ENCODE peak calls at places on chromosome 17, in six cellular contexts. Z is HT1080, S is colonic mucosa, C is AG04449, K is foreskin fibroblast, W is Daoy. A is an unnamed sample.

GRCh38 chr17:81029859-81030258 is 5.1 kb upstream of the BAIAP2 start:
- DNase-seq in Z (no peak), S (no peak), W (no peak), K (no peak), C (no peak), A (no peak)

GRCh38 chr17:2179615-2180295 is 123.8 kb downstream of the SMG6 start:
- DNase-seq in W (peak; percentile 87), C (no peak), K (peak; percentile 96), Z (peak; percentile 40), S (peak; percentile 78), A (peak; percentile 76)

GRCh38 chr17:57723427-57724037 is 21.6 kb downstream of the CCDC182 start:
- DNase-seq in S (no peak), Z (peak; percentile 7), C (no peak), K (no peak), W (no peak), A (no peak)

GRCh38 chr17:75664099-75664549 is 2.8 kb downstream of the RECQL5 start:
- DNase-seq in Z (no peak), S (no peak), W (no peak), C (no peak), K (no peak), A (no peak)

GRCh38 chr17:50175035-50175788 is 9.4 kb downstream of the SGCA start:
- DNase-seq in S (no peak), Z (no peak), K (no peak), W (peak; percentile 73), C (no peak), A (no peak)

GRCh38 chr17:38915639-38915995 is 9.8 kb upstream of the LASP1NB start:
- DNase-seq in C (no peak), K (no peak), Z (no peak), W (no peak), S (no peak), A (no peak)

GRCh38 chr17:50955667-50956120 is 89.5 kb upstream of the TOB1 start:
- DNase-seq in Z (no peak), C (no peak), W (no peak), S (no peak), K (no peak), A (no peak)

GRCh38 chr17:74430706-74431567 is 951 bp upstream of the GPRC5C start:
- DNase-seq in K (peak; percentile 3), Z (peak; percentile 23), W (peak; percentile 97), S (peak; percentile 91), C (no peak), A (peak; percentile 86)

GRCh38 chr17:512311-512710 is 159.7 kb upstream of the RPH3AL start:
- DNase-seq in C (no peak), K (no peak), S (no peak), W (no peak), Z (no peak), A (no peak)

GRCh38 chr17:81567191-81567590 is 15.0 kb upstream of the FAAP100 start:
- DNase-seq in K (no peak), C (no peak), W (no peak), S (no peak), Z (no peak), A (no peak)

GRCh38 chr17:82475458-82475857 is 16.9 kb downstream of the NARF start:
- DNase-seq in K (no peak), S (no peak), W (no peak), C (no peak), Z (no peak), A (no peak)

GRCh38 chr17:57370051-57370581 is 113.8 kb downstream of the MSI2 start:
- DNase-seq in K (peak; percentile 38), W (peak; percentile 6), C (peak; percentile 49), S (no peak), Z (no peak), A (no peak)

GRCh38 chr17:48722924-48723554 is at the start of gene PRAC2:
- DNase-seq in C (no peak), W (no peak), Z (no peak), S (peak; percentile 85), K (no peak), A (peak; percentile 70)

GRCh38 chr17:2143332-2143731 is 88.4 kb downstream of the HIC1 start:
- DNase-seq in C (no peak), S (no peak), Z (no peak), W (no peak), K (no peak), A (no peak)

GRCh38 chr17:4035081-4035680 is 70.9 kb upstream of the ATP2A3 start:
- DNase-seq in W (no peak), C (no peak), S (no peak), K (no peak), Z (no peak), A (no peak)

GRCh38 chr17:69524854-69525253 is 110.4 kb downstream of the MAP2K6 start:
- DNase-seq in C (no peak), W (no peak), Z (no peak), K (no peak), S (no peak), A (no peak)

GRCh38 chr17:17127730-17128291 is 78.3 kb downstream of the PLD6 start:
- DNase-seq in W (no peak), C (no peak), S (no peak), Z (no peak), K (peak; percentile 23), A (no peak)

GRCh38 chr17:56595831-56596740 is 2.6 kb downstream of the NOG start:
- DNase-seq in Z (peak; percentile 36), C (no peak), S (no peak), W (peak; percentile 47), K (no peak), A (no peak)

GRCh38 chr17:40399185-40399584 is 18.5 kb downstream of the TOP2A start:
- DNase-seq in K (peak; percentile 25), W (peak; percentile 30), C (peak; percentile 12), S (no peak), Z (peak; percentile 52), A (no peak)

GRCh38 chr17:40121191-40121885 is 433 bp upstream of the MSL1 start:
- DNase-seq in W (peak; percentile 53), Z (no peak), S (peak; percentile 60), C (no peak), K (peak; percentile 42), A (no peak)

GRCh38 chr17:38926290-38927070 is 1.1 kb downstream of the LASP1NB start:
- DNase-seq in C (no peak), S (no peak), W (no peak), Z (no peak), K (no peak), A (no peak)

GRCh38 chr17:46045639-46046038 is 46.6 kb downstream of the STH start:
- DNase-seq in W (no peak), K (no peak), C (no peak), Z (peak; percentile 20), S (no peak), A (no peak)

GRCh38 chr17:43517615-43518386 is 28.3 kb downstream of the ETV4 start:
- DNase-seq in K (peak; percentile 43), W (peak; percentile 47), C (no peak), Z (peak; percentile 79), S (no peak), A (no peak)

GRCh38 chr17:68910256-68910705 is 44.9 kb downstream of the ABCA8 start:
- DNase-seq in C (no peak), W (no peak), Z (no peak), S (no peak), K (no peak), A (peak; percentile 30)

GRCh38 chr17:14693382-14693781 is 392.5 kb downstream of the HS3ST3B1 start:
- DNase-seq in W (no peak), C (no peak), S (no peak), Z (no peak), K (no peak), A (no peak)

GRCh38 chr17:67440311-67441051 is 63.4 kb downstream of the PITPNC1 start:
- DNase-seq in K (no peak), C (no peak), W (no peak), S (no peak), Z (no peak), A (no peak)

GRCh38 chr17:82862758-82863645 is 23.2 kb upstream of the ZNF750 start:
- DNase-seq in S (no peak), K (no peak), Z (no peak), C (no peak), W (no peak), A (peak; percentile 18)

GRCh38 chr17:58097384-58098088 is 14.3 kb downstream of the DYNLL2 start:
- DNase-seq in K (no peak), Z (no peak), C (no peak), S (no peak), W (no peak), A (no peak)

GRCh38 chr17:31902693-31903092 is 1.2 kb upstream of the UTP6 start:
- DNase-seq in K (no peak), Z (no peak), W (no peak), C (no peak), S (no peak), A (no peak)